ENCODE peak calls at places on chromosomes 16 and 17, in four cellular contexts. Z is ascending aorta, H is HFFc6, E is IMR-90. K is an unnamed sample.

GRCh38 chr16:80972611-80973010 is 34.1 kb downstream of the CMC2 start:
- DNase-seq in Z (no peak), H (no peak), E (no peak), K (no peak)

GRCh38 chr16:31073073-31073822 is 792 bp downstream of the ZNF668 start:
- DNase-seq in Z (peak), H (peak), E (peak), K (peak)

GRCh38 chr17:72502111-72502939 is 381.5 kb downstream of the SOX9 start:
- DNase-seq in Z (no peak), H (no peak), E (peak), K (no peak)

GRCh38 chr17:36183001-36183810 is 6.8 kb upstream of the TBC1D3B start:
- DNase-seq in Z (no peak), H (peak), E (peak), K (no peak)

GRCh38 chr17:7750321-7750821 is 32.8 kb downstream of the DNAH2 start:
- DNase-seq in Z (no peak), H (peak), E (peak), K (no peak)

GRCh38 chr16:55478827-55479559 is at the start of gene MMP2:
- DNase-seq in Z (no peak), H (peak), E (peak), K (no peak)

GRCh38 chr17:80712610-80713009 is 168.0 kb downstream of the RPTOR start:
- DNase-seq in Z (no peak), H (no peak), E (no peak), K (no peak)

GRCh38 chr16:48340054-48340453 is 45.2 kb downstream of the SIAH1 start:
- DNase-seq in Z (no peak), H (no peak), E (no peak), K (no peak)

GRCh38 chr16:81558444-81559175 is 114.0 kb downstream of the CMIP start:
- DNase-seq in Z (no peak), H (no peak), E (no peak), K (no peak)

GRCh38 chr16:88630433-88630832 is 7.9 kb upstream of the IL17C start:
- DNase-seq in Z (no peak), H (no peak), E (no peak), K (no peak)

GRCh38 chr16:57185945-57186629 is at the start of the genes PSME3IP1 and RSPRY1:
- DNase-seq in Z (peak), H (peak), E (peak), K (peak)

GRCh38 chr17:53971361-53971760 is 148.6 kb downstream of the KIF2B start:
- DNase-seq in Z (no peak), H (no peak), E (no peak), K (no peak)

GRCh38 chr16:3534126-3534525 is 33.3 kb downstream of the CLUAP1 start:
- DNase-seq in Z (no peak), H (no peak), E (no peak), K (no peak)

GRCh38 chr16:49621240-49622083 is 234.4 kb downstream of the ZNF423 start:
- DNase-seq in Z (no peak), H (no peak), E (no peak), K (no peak)

GRCh38 chr17:39617446-39618251 is 9.1 kb upstream of the PPP1R1B start:
- DNase-seq in Z (no peak), H (peak), E (peak), K (no peak)

GRCh38 chr16:31093132-31093703 is 1.4 kb downstream of the VKORC1 start:
- DNase-seq in Z (no peak), H (peak), E (peak), K (no peak)

GRCh38 chr16:80459331-80459777 is 81.4 kb upstream of the DYNLRB2 start:
- DNase-seq in Z (no peak), H (no peak), E (no peak), K (no peak)

GRCh38 chr16:25747160-25747758 is 55.5 kb downstream of the HS3ST4 start:
- DNase-seq in Z (no peak), H (no peak), E (no peak), K (no peak)

GRCh38 chr17:2331303-2331702 is 5.0 kb downstream of the TSR1 start:
- DNase-seq in Z (no peak), H (no peak), E (no peak), K (no peak)

GRCh38 chr17:28433696-28434095 is 27.7 kb upstream of the SLC46A1 start:
- DNase-seq in Z (no peak), H (no peak), E (no peak), K (no peak)

GRCh38 chr17:72167593-72167992 is 46.8 kb downstream of the SOX9 start:
- DNase-seq in Z (no peak), H (no peak), E (no peak), K (no peak)

GRCh38 chr17:68909066-68909465 is 46.1 kb downstream of the ABCA8 start:
- DNase-seq in Z (no peak), H (peak), E (peak), K (no peak)

GRCh38 chr16:83966153-83966696 is 1.8 kb upstream of the NECAB2 start:
- DNase-seq in Z (no peak), H (no peak), E (no peak), K (no peak)

GRCh38 chr17:78852709-78853111 is 12.1 kb upstream of the USP36 start:
- DNase-seq in Z (no peak), H (no peak), E (peak), K (no peak)

GRCh38 chr17:55273579-55274370 is 9.0 kb downstream of the HLF start:
- DNase-seq in Z (peak), H (peak), E (no peak), K (no peak)

GRCh38 chr17:69501591-69502468 is 87.3 kb downstream of the MAP2K6 start:
- DNase-seq in Z (no peak), H (peak), E (peak), K (no peak)

GRCh38 chr17:39737761-39738567 is at the start of gene GRB7:
- DNase-seq in Z (no peak), H (no peak), E (no peak), K (no peak)

GRCh38 chr17:43834106-43834505 is 1.2 kb upstream of the MPP3 start:
- DNase-seq in Z (no peak), H (no peak), E (peak), K (no peak)

GRCh38 chr17:79916506-79916905 is 77.3 kb upstream of the CBX4 start:
- DNase-seq in Z (no peak), H (no peak), E (no peak), K (no peak)

GRCh38 chr16:14530046-14530445 is 100.0 kb downstream of the PARN start:
- DNase-seq in Z (no peak), H (no peak), E (no peak), K (no peak)

GRCh38 chr17:33229028-33229427 is 64.1 kb downstream of the ASIC2 start:
- DNase-seq in Z (no peak), H (no peak), E (no peak), K (no peak)

GRCh38 chr17:80475949-80476876 is at the start of gene NPTX1:
- DNase-seq in Z (no peak), H (no peak), E (no peak), K (no peak)

GRCh38 chr17:19366637-19366972 is 4.1 kb upstream of the B9D1 start:
- DNase-seq in Z (no peak), H (no peak), E (no peak), K (no peak)

GRCh38 chr16:19289805-19290490 is 4.4 kb downstream of the CLEC19A start:
- DNase-seq in Z (no peak), H (no peak), E (no peak), K (no peak)

GRCh38 chr17:73419051-73419450 is 107.2 kb upstream of the CDC42EP4 start:
- DNase-seq in Z (no peak), H (no peak), E (no peak), K (no peak)

GRCh38 chr17:69609495-69610315 is 195.2 kb downstream of the MAP2K6 start:
- DNase-seq in Z (no peak), H (peak), E (peak), K (no peak)

DNA sequence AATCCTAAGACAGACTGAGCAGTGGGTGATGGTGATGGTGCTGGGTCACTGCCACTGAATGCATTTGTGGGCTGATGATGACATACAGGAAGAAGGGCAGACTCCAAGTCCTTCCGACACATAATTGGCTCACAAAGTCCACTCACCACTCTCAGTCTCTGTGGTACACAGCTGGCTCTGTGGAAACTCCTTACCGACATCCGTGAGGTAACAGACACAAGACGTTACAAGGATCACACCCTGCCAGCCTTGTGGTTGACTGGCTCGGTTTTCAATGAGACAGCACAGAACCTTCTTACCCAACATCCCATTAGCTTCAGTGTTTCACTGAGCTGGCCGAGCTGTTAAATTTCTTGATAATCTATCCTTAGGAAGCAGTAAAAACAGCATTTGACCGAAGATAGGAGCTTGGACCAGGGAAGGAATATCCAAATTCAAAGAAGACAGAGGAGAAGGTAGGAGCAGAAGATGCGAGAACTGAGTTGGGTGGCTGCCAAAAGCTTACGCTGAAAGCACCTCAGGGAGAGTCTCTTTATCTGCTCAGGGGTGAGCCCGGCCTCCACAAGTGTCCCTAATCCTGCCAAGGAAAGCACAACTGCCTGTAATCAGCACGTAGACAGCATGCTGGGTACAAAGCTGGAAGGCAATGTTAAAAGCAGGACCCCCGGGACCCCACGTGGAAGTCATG is 5.5 kb upstream of the MXRA7 start:
- DNase-seq in Z (peak), H (peak), E (peak), K (peak)
- TF ChIP-seq CTCF in Z (no peak), H (no peak), E (no peak), K (no peak)

DNA sequence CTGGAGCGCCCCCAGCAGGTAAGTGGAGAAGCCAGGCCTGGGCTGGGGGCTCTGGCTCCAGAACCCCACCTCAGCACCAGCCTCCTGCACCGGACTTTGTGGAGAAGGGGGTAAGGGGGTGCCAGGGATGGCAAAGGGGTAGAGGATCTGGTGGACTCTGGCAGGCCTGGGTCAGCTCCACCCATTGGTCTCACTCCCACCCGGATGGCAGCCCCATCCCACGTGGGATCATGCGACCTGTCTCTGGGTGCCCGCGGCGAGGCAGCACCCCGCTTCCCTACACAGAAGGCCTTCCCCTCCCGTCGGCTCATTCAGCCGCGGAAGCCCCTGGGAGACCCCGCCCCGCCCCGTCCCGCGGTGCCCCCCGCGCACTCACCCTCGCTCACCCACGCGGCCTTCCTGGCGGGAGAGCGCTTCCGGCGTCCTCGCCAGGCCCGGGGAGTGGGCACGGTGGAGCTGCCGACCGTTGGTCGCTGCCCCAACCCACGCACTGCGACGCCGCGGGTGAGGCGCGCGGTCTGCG is 498 bp upstream of the PLEKHG4 start:
- DNase-seq in Z (no peak), H (no peak), E (no peak), K (no peak)
- TF ChIP-seq CTCF in Z (no peak), H (no peak), E (peak), K (no peak)

GRCh38 chr17:4026255-4026654 is 62.0 kb upstream of the ATP2A3 start:
- DNase-seq in Z (no peak), H (no peak), E (no peak), K (no peak)
- TF ChIP-seq CTCF in Z (no peak), H (no peak), E (no peak), K (no peak)

GRCh38 chr17:4594406-4595349 is 10.3 kb downstream of the SMTNL2 start:
- DNase-seq in Z (no peak), H (no peak), E (no peak), K (no peak)
- TF ChIP-seq CTCF in Z (no peak), H (no peak), E (no peak), K (no peak)

DNA sequence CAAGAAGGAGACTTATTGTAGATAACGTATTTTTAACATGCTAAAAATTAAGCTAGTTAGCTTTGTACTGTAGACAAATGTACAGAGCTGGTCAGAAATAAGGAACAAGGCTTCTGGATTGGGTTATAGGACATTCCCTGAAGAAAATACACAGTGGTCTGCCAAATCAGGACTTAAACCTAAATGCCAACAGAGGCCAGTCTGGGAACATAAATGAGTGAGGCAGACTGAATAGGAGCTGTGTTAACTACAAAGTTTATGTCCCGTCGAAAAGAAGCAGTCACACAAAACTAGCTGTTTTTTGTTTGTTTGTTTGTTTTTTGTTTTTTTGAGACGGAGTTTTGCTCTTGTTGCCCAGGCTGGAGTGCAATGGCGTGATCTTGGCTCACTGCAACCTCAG is 120.4 kb upstream of the C17orf78 start:
- DNase-seq in Z (no peak), H (no peak), E (no peak), K (no peak)
- TF ChIP-seq CTCF in Z (no peak), H (no peak), E (no peak), K (no peak)

GRCh38 chr17:57459286-57459915 is 203.1 kb downstream of the MSI2 start:
- DNase-seq in Z (no peak), H (peak), E (peak), K (no peak)
- TF ChIP-seq CTCF in Z (no peak), H (peak), E (no peak), K (no peak)

GRCh38 chr17:21376585-21376834 is 353 bp downstream of the KCNJ12 start:
- DNase-seq in Z (no peak), H (no peak), E (no peak), K (no peak)

GRCh38 chr17:21376835-21377690 is 906 bp downstream of the KCNJ12 start:
- DNase-seq in Z (no peak), H (no peak), E (peak), K (no peak)

GRCh38 chr17:21379080-21379711 is 3.0 kb downstream of the KCNJ12 start:
- DNase-seq in Z (no peak), H (no peak), E (no peak), K (no peak)

GRCh38 chr17:21378553-21378952 is 2.4 kb downstream of the KCNJ12 start:
- DNase-seq in Z (no peak), H (no peak), E (no peak), K (no peak)

GRCh38 chr17:21377821-21378396 is 1.8 kb downstream of the KCNJ12 start:
- DNase-seq in Z (no peak), H (no peak), E (no peak), K (no peak)
- TF ChIP-seq CTCF in Z (no peak), H (no peak), E (no peak), K (no peak)

DNA sequence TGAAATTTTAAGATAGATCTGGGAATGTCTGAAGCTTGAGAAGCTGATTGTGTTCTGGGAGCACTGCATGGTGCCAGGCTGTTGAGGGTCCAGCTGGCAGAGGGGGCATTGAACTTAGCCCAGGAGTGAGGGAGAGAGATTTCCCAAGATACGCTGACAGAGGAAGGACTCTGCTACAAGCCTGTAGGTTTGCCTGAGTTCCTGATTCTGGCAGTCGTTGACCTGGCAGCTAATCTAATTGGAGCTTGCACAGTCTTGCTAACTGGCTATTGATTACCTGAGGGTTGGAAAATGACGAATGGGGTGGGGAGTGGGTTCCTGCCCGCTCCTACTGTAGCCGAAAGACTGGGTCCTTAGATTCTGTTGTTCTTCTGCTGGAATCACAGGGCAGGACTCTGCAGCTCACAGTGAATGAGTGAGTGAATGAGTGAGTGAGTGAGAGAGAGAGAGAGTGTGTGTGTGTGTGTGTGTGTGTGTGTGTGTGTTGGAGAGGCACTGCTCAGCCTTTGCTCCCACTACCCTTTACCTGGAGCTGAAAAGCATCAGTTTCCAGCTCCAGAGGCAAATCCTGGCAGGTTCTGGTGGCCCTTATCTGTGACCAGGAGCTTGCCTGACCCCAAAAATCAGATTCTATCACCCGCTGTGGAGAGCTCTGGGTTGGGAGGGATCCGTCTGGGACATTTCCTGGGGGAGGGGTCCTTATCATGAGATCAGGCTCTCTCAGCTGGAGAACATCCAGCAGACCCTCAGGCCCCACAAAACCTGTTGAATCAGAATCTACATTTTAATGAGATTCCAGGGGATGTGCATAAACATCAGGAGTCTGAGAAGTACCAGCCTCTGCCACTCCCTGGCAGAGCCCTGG is 16.7 kb downstream of the CTRL start:
- DNase-seq in Z (no peak), H (no peak), E (no peak), K (no peak)
- TF ChIP-seq CTCF in Z (no peak), H (no peak), E (no peak), K (no peak)

GRCh38 chr16:72013888-72014538 is 5.5 kb downstream of the DHODH start:
- DNase-seq in Z (no peak), H (no peak), E (no peak), K (no peak)

GRCh38 chr16:72015124-72015523 is 6.6 kb downstream of the DHODH start:
- DNase-seq in Z (no peak), H (no peak), E (no peak), K (no peak)

GRCh38 chr16:72014675-72015074 is 6.1 kb downstream of the DHODH start:
- DNase-seq in Z (no peak), H (no peak), E (no peak), K (no peak)

GRCh38 chr16:72013389-72013788 is 4.8 kb downstream of the DHODH start:
- DNase-seq in Z (no peak), H (no peak), E (peak), K (peak)

GRCh38 chr16:72012607-72013006 is 4.1 kb downstream of the DHODH start:
- DNase-seq in Z (no peak), H (no peak), E (no peak), K (no peak)
- TF ChIP-seq CTCF in Z (no peak), H (no peak), E (no peak), K (no peak)

GRCh38 chr17:75079023-75079373 is 8.8 kb upstream of the SLC16A5 start:
- DNase-seq in Z (no peak), H (no peak), E (no peak), K (no peak)
- TF ChIP-seq CTCF in Z (no peak), H (no peak), E (no peak), K (no peak)